ENCODE peak calls at places on chromosomes 1 and 21, in eight cellular contexts. B is HTR-8/SVneo; F is AG10803; U is stimulated activated naive CD4-positive, alpha-beta T cell; Z is psoas muscle; R is HEK293T; D is iPS-NIHi11; C is anterior cingulate cortex. I is an unnamed sample.

GRCh38 chr1:243315455-243315854 is 59.6 kb downstream of the SDCCAG8 start:
- DNase-seq in B (no peak), F (peak; percentile 22), U (no peak), Z (no peak), R (no peak), D (no peak), C (no peak), I (no peak)

GRCh38 chr1:16921391-16922185 is at the start of gene CROCC:
- DNase-seq in B (no peak), F (no peak), U (peak; percentile 13), Z (peak; percentile 68), R (no peak), D (peak; percentile 96), C (no peak), I (no peak)

GRCh38 chr1:201675143-201675542 is 136.2 kb downstream of the NAV1 start:
- DNase-seq in B (no peak), F (peak; percentile 24), U (no peak), Z (peak; percentile 61), R (no peak), D (no peak), C (no peak), I (no peak)

GRCh38 chr21:16913010-16913409 is 599.8 kb upstream of the CXADR start:
- DNase-seq in B (no peak), F (no peak), U (no peak), Z (no peak), R (no peak), D (peak; percentile 37), C (no peak), I (no peak)

GRCh38 chr1:201645956-201646355 is 107.0 kb downstream of the NAV1 start:
- DNase-seq in B (no peak), F (peak; percentile 72), U (no peak), Z (no peak), R (no peak), D (no peak), C (no peak), I (no peak)

GRCh38 chr1:44946720-44947059 is 39.7 kb downstream of the EIF2B3 start:
- DNase-seq in B (no peak), F (no peak), U (no peak), Z (no peak), R (no peak), D (no peak), C (no peak), I (no peak)

GRCh38 chr1:72369358-72369757 is 87.0 kb upstream of the NEGR1 start:
- DNase-seq in B (no peak), F (no peak), U (no peak), Z (no peak), R (no peak), D (no peak), C (no peak), I (no peak)

GRCh38 chr1:201185527-201186128 is 5.0 kb upstream of the IGFN1 start:
- DNase-seq in B (no peak), F (no peak), U (no peak), Z (no peak), R (no peak), D (no peak), C (no peak), I (no peak)

GRCh38 chr1:45026446-45026845 is 14.4 kb downstream of the UROD start:
- DNase-seq in B (no peak), F (peak; percentile 16), U (no peak), Z (no peak), R (no peak), D (no peak), C (no peak), I (no peak)

GRCh38 chr1:243730499-243731150 is 119.4 kb downstream of the AKT3 start:
- DNase-seq in B (no peak), F (no peak), U (no peak), Z (peak; percentile 51), R (no peak), D (no peak), C (peak; percentile 19), I (no peak)

I was measured in pulmonary artery endothelial cell.